ENCODE peak calls at places on chromosomes 7 and 10, in ten cellular contexts. L is GM23338; Y is SHP77; A is activated CD4-positive, alpha-beta T cell treated with anti-CD3 and anti-CD28 coated beads, Interleukin-2, amount 50 U/mL, for 24 hours; R is hepatic stellate cell; V is T1000; P is RCC 7860; Q is tibial nerve; N is LHCN-M2; C is effector memory CD4-positive, alpha-beta T cell. O is an unnamed sample.

GRCh38 chr7:45592230-45592991 is 18.2 kb downstream of the ADCY1 start:
- DNase-seq in V (no peak), C (no peak), P (no peak), R (no peak), Q (no peak), A (no peak), Y (no peak), L (no peak), N (no peak), O (no peak)

GRCh38 chr10:63464402-63465292 is 1.1 kb downstream of the JMJD1C start:
- DNase-seq in A (peak; percentile 1), V (no peak), P (peak; percentile 23), C (no peak), Y (no peak), L (no peak), R (peak; percentile 28), N (peak; percentile 35), Q (no peak), O (no peak)

GRCh38 chr7:80873140-80873539 is 45.7 kb downstream of the SEMA3C start:
- DNase-seq in N (no peak), A (no peak), V (no peak), Q (no peak), L (no peak), Y (no peak), R (no peak), C (no peak), P (no peak), O (no peak)

GRCh38 chr10:122304054-122304579 is 33.0 kb downstream of the BTBD16 start:
- DNase-seq in N (no peak), Y (no peak), C (no peak), P (no peak), V (no peak), L (no peak), R (no peak), A (no peak), Q (no peak), O (no peak)

GRCh38 chr10:44958196-44958896 is 1.3 kb upstream of the RASSF4 start:
- DNase-seq in N (peak; percentile 62), P (peak; percentile 79), R (peak; percentile 64), A (no peak), V (no peak), L (no peak), Q (peak; percentile 12), Y (no peak), C (no peak), O (peak; percentile 11)

GRCh38 chr7:96718107-96719003 is 8.7 kb upstream of the SEM1 start:
- DNase-seq in R (no peak), P (no peak), C (no peak), Y (no peak), N (no peak), V (no peak), L (peak; percentile 57), Q (no peak), A (no peak), O (no peak)

GRCh38 chr10:19707376-19707775 is 108.9 kb upstream of the PLXDC2 start:
- DNase-seq in N (no peak), L (no peak), Y (no peak), R (no peak), A (no peak), V (no peak), Q (no peak), P (no peak), C (no peak), O (no peak)

GRCh38 chr10:71241899-71242620 is 29.7 kb downstream of the UNC5B start:
- DNase-seq in P (no peak), R (peak; percentile 55), Q (no peak), N (no peak), A (no peak), L (no peak), V (no peak), Y (no peak), C (no peak), O (no peak)

GRCh38 chr10:34223658-34224057 is 591.4 kb downstream of the PARD3 start:
- DNase-seq in Y (no peak), V (no peak), C (no peak), R (no peak), P (no peak), N (no peak), Q (no peak), L (no peak), A (no peak), O (no peak)

GRCh38 chr7:39811161-39811614 is 138.9 kb upstream of the CDK13 start:
- DNase-seq in P (no peak), N (peak; percentile 29), A (no peak), C (no peak), R (peak; percentile 27), L (no peak), Y (peak; percentile 87), Q (no peak), V (peak; percentile 20), O (no peak)

GRCh38 chr10:130561681-130562080 is 425.5 kb downstream of the GLRX3 start:
- DNase-seq in L (no peak), A (no peak), N (no peak), P (no peak), R (no peak), V (no peak), C (no peak), Y (no peak), Q (no peak), O (no peak)

GRCh38 chr10:113961261-113961938 is 82.3 kb upstream of the ADRB1 start:
- DNase-seq in N (no peak), R (no peak), Y (no peak), V (no peak), C (peak; percentile 67), L (no peak), Q (no peak), A (peak; percentile 62), P (no peak), O (no peak)

GRCh38 chr7:47931788-47932425 is 16.4 kb downstream of the PKD1L1 start:
- DNase-seq in R (peak; percentile 27), A (no peak), C (no peak), L (no peak), N (no peak), Q (no peak), V (no peak), P (no peak), Y (no peak), O (no peak)

GRCh38 chr7:12570529-12571461 is at the start of gene SCIN:
- DNase-seq in Q (peak; percentile 25), L (peak; percentile 65), V (no peak), A (no peak), N (peak; percentile 40), P (no peak), R (peak; percentile 55), C (no peak), Y (peak; percentile 88), O (peak; percentile 72)

GRCh38 chr7:148906707-148907498 is 22.8 kb upstream of the EZH2 start:
- DNase-seq in C (no peak), L (no peak), Y (no peak), V (no peak), P (no peak), A (no peak), N (no peak), R (no peak), Q (no peak), O (no peak)

GRCh38 chr10:79447911-79448731 is 2.7 kb upstream of the ZCCHC24 start:
- DNase-seq in A (no peak), N (peak; percentile 82), L (no peak), C (no peak), Y (no peak), Q (no peak), R (no peak), V (no peak), P (no peak), O (no peak)

GRCh38 chr10:88946965-88947590 is 5.5 kb downstream of the ACTA2 start:
- DNase-seq in A (no peak), P (no peak), Q (no peak), N (no peak), V (no peak), L (no peak), R (no peak), C (no peak), Y (no peak), O (no peak)

GRCh38 chr10:104090597-104090996 is 4.9 kb upstream of the COL17A1 start:
- DNase-seq in Y (no peak), R (no peak), L (no peak), P (no peak), Q (no peak), N (no peak), V (no peak), A (no peak), C (no peak), O (no peak)

GRCh38 chr7:40329601-40330153 is 194.9 kb downstream of the SUGCT start:
- DNase-seq in R (peak; percentile 43), Q (no peak), Y (peak; percentile 56), L (peak; percentile 72), N (peak; percentile 65), A (no peak), V (no peak), C (no peak), P (peak; percentile 60), O (peak; percentile 34)

GRCh38 chr10:69139961-69140360 is 16.0 kb downstream of the VPS26A start:
- DNase-seq in Q (no peak), P (no peak), R (no peak), Y (no peak), C (no peak), A (no peak), N (no peak), L (no peak), V (no peak), O (no peak)

GRCh38 chr7:102286237-102287081 is at the start of gene SH2B2:
- DNase-seq in C (peak; percentile 21), N (peak; percentile 58), P (no peak), A (no peak), Q (peak; percentile 59), V (peak; percentile 30), R (peak; percentile 65), Y (peak; percentile 40), L (peak; percentile 76), O (peak; percentile 96)